ENCODE peak calls at places on chromosomes 2 and 18, in four cellular contexts. One of them, this sample, is unnamed.

GRCh38 chr2:118882693-118883336 is 35.4 kb upstream of the EN1 start:
- DNase-seq in CD4-positive, alpha-beta memory T cell: no peak
- DNase-seq in psoas muscle: peak; percentile 70
- DNase-seq in nucleus accumbens: no peak
- DNase-seq in this sample: peak; percentile 53

GRCh38 chr18:77654302-77654701 is 404.7 kb downstream of the GALR1 start:
- DNase-seq in CD4-positive, alpha-beta memory T cell: no peak
- DNase-seq in psoas muscle: no peak
- DNase-seq in nucleus accumbens: no peak
- DNase-seq in this sample: no peak

GRCh38 chr2:139353874-139354273 is 573.7 kb upstream of the NXPH2 start:
- DNase-seq in CD4-positive, alpha-beta memory T cell: no peak
- DNase-seq in psoas muscle: no peak
- DNase-seq in nucleus accumbens: no peak
- DNase-seq in this sample: no peak

GRCh38 chr2:24304621-24305020 is 55.7 kb downstream of the ITSN2 start:
- DNase-seq in CD4-positive, alpha-beta memory T cell: no peak
- DNase-seq in psoas muscle: no peak
- DNase-seq in nucleus accumbens: no peak
- DNase-seq in this sample: no peak

GRCh38 chr2:107717666-107718065 is 109.0 kb upstream of the RGPD4 start:
- DNase-seq in CD4-positive, alpha-beta memory T cell: no peak
- DNase-seq in psoas muscle: no peak
- DNase-seq in nucleus accumbens: no peak
- DNase-seq in this sample: no peak

GRCh38 chr2:127047716-127048617 is 59.0 kb downstream of the BIN1 start:
- DNase-seq in CD4-positive, alpha-beta memory T cell: peak; percentile 2
- DNase-seq in psoas muscle: peak; percentile 55
- DNase-seq in nucleus accumbens: no peak
- DNase-seq in this sample: no peak

GRCh38 chr18:68840554-68841263 is 42.8 kb downstream of the CCDC102B start:
- DNase-seq in CD4-positive, alpha-beta memory T cell: no peak
- DNase-seq in psoas muscle: no peak
- DNase-seq in nucleus accumbens: no peak
- DNase-seq in this sample: no peak

GRCh38 chr18:57425096-57425495 is 10.1 kb upstream of the ONECUT2 start:
- DNase-seq in CD4-positive, alpha-beta memory T cell: no peak
- DNase-seq in psoas muscle: no peak
- DNase-seq in nucleus accumbens: no peak
- DNase-seq in this sample: no peak

GRCh38 chr2:86396304-86396785 is 44.8 kb upstream of the KDM3A start:
- DNase-seq in CD4-positive, alpha-beta memory T cell: no peak
- DNase-seq in psoas muscle: peak; percentile 52
- DNase-seq in nucleus accumbens: no peak
- DNase-seq in this sample: no peak

GRCh38 chr2:118291481-118291880 is 203.2 kb downstream of the INSIG2 start:
- DNase-seq in CD4-positive, alpha-beta memory T cell: no peak
- DNase-seq in psoas muscle: no peak
- DNase-seq in nucleus accumbens: no peak
- DNase-seq in this sample: no peak

GRCh38 chr2:155145758-155146229 is 447.3 kb downstream of the KCNJ3 start:
- DNase-seq in CD4-positive, alpha-beta memory T cell: no peak
- DNase-seq in psoas muscle: no peak
- DNase-seq in nucleus accumbens: no peak
- DNase-seq in this sample: no peak

GRCh38 chr2:43305537-43305936 is 79.1 kb upstream of the ZFP36L2 start:
- DNase-seq in CD4-positive, alpha-beta memory T cell: no peak
- DNase-seq in psoas muscle: peak; percentile 68
- DNase-seq in nucleus accumbens: no peak
- DNase-seq in this sample: peak; percentile 81

GRCh38 chr2:127182626-127183458 is 37.3 kb downstream of the CYP27C1 start:
- DNase-seq in CD4-positive, alpha-beta memory T cell: no peak
- DNase-seq in psoas muscle: no peak
- DNase-seq in nucleus accumbens: no peak
- DNase-seq in this sample: peak; percentile 56